ENCODE peak calls at places on chromosomes 1 and 21, in ten cellular contexts. C is thoracic aorta; Y is Kasumi-1; W is sigmoid colon; Q is activated CD8-positive, alpha-beta memory T cell treated with anti-CD3 and anti-CD28 coated beads for 24 hours; V is psoas muscle; P is SW480; Z is glutamatergic neuron; B is nephron progenitor cell; T is EL. L is an unnamed sample.

GRCh38 chr1:227728059-227728891 is 6.8 kb downstream of the JMJD4 start:
- DNase-seq in Z (peak; percentile 76), Y (peak; percentile 32), V (peak; percentile 79), C (peak; percentile 53), Q (peak; percentile 79), B (peak; percentile 85), W (peak; percentile 88), P (peak; percentile 89), T (peak; percentile 67), L (peak; percentile 75)

GRCh38 chr1:91940496-91940895 is 8.7 kb upstream of the BRDT start:
- DNase-seq in B (no peak), Y (no peak), V (no peak), T (no peak), W (no peak), C (no peak), Z (no peak), Q (no peak), P (no peak), L (no peak)

GRCh38 chr1:196660912-196661311 is 9.1 kb downstream of the CFH start:
- DNase-seq in B (peak; percentile 16), C (no peak), W (no peak), P (peak; percentile 26), Q (no peak), Y (peak; percentile 43), Z (no peak), V (no peak), T (peak; percentile 41), L (no peak)

GRCh38 chr1:172269084-172269483 is 151.4 kb upstream of the C1orf105 start:
- DNase-seq in W (no peak), Q (no peak), Z (no peak), Y (no peak), P (no peak), T (no peak), C (no peak), V (no peak), B (no peak), L (no peak)

GRCh38 chr1:167800241-167800640 is 78.5 kb downstream of the MPZL1 start:
- DNase-seq in P (no peak), V (no peak), T (peak; percentile 20), B (no peak), Y (no peak), Q (no peak), C (no peak), Z (no peak), W (no peak), L (no peak)

GRCh38 chr1:66090863-66091457 is 298.3 kb downstream of the PDE4B start:
- DNase-seq in T (no peak), Q (no peak), B (no peak), W (no peak), V (no peak), P (no peak), C (no peak), Y (peak; percentile 28), Z (no peak), L (no peak)

GRCh38 chr1:111213412-111213811 is 13.0 kb upstream of the DENND2D start:
- DNase-seq in T (no peak), C (no peak), Y (no peak), B (no peak), P (no peak), Q (no peak), V (no peak), W (no peak), Z (no peak), L (no peak)

GRCh38 chr21:34280389-34280795 is 83.4 kb upstream of the KCNE2 start:
- DNase-seq in B (no peak), C (no peak), Z (no peak), T (no peak), Q (no peak), Y (no peak), W (peak; percentile 78), P (no peak), V (peak; percentile 34), L (no peak)

GRCh38 chr1:36576118-36576517 is 93.4 kb upstream of the CSF3R start:
- DNase-seq in Z (peak; percentile 92), T (peak; percentile 34), P (peak; percentile 18), V (peak; percentile 32), C (no peak), B (peak; percentile 91), Q (peak; percentile 75), Y (peak; percentile 47), W (no peak), L (peak; percentile 57)

GRCh38 chr1:11515403-11516300 is 36.7 kb downstream of the DISP3 start:
- DNase-seq in W (peak; percentile 50), V (no peak), P (no peak), Y (no peak), Q (no peak), T (no peak), C (no peak), B (no peak), Z (no peak), L (no peak)